ENCODE peak calls at places on chromosomes 1 and 21, in seven cellular contexts. A is Calu3, I is cardiac muscle cell, Z is psoas muscle, C is HS-5, O is NT2/D1, L is H4. F is an unnamed sample.

GRCh38 chr1:161189036-161189435 is 9.8 kb downstream of the ADAMTS4 start:
- DNase-seq in A (no peak), I (no peak), Z (no peak), C (no peak), O (no peak), L (no peak), F (peak)

GRCh38 chr1:13513063-13513884 is 529 bp downstream of the LRRC38 start:
- DNase-seq in A (no peak), I (peak), Z (no peak), C (no peak), O (no peak), L (no peak), F (no peak)

GRCh38 chr1:182569939-182570610 is 19.0 kb downstream of the RNASEL start:
- DNase-seq in A (no peak), I (no peak), Z (no peak), C (no peak), O (no peak), L (no peak), F (no peak)

GRCh38 chr1:161069201-161069685 is 448 bp downstream of the ARHGAP30 start:
- DNase-seq in A (no peak), I (no peak), Z (no peak), C (no peak), O (no peak), L (no peak), F (no peak)

GRCh38 chr1:151990856-151991198 is 2.8 kb downstream of the S100A10 start:
- DNase-seq in A (peak), I (peak), Z (no peak), C (no peak), O (no peak), L (peak), F (no peak)

GRCh38 chr1:204923209-204923608 is 52.5 kb downstream of the NFASC start:
- DNase-seq in A (no peak), I (no peak), Z (no peak), C (no peak), O (no peak), L (no peak), F (no peak)

GRCh38 chr21:25563399-25564116 is 43.7 kb downstream of the MRPL39 start:
- DNase-seq in A (no peak), I (peak), Z (no peak), C (no peak), O (no peak), L (no peak), F (no peak)

GRCh38 chr1:231879296-231879695 is 252.7 kb downstream of the DISC1 start:
- DNase-seq in A (no peak), I (no peak), Z (no peak), C (no peak), O (no peak), L (no peak), F (no peak)

GRCh38 chr1:63915121-63915520 is 141.3 kb downstream of the ROR1 start:
- DNase-seq in A (no peak), I (no peak), Z (no peak), C (no peak), O (no peak), L (peak), F (no peak)

GRCh38 chr1:208272713-208273112 is 28.5 kb upstream of the PLXNA2 start:
- DNase-seq in A (no peak), I (no peak), Z (no peak), C (no peak), O (no peak), L (no peak), F (no peak)